ENCODE peak calls at places on chromosomes 7 and 10, in four cellular contexts. X is NCI-H1436 treated with DMSO at 0.1 percent for 48 hours; N is NCI-H774; A is stimulated activated CD8-positive, alpha-beta memory T cell treated with anti-CD3 and anti-CD28 coated beads, Interleukin-2, amount 100 ng/mL, for 48 hours. S is an unnamed sample.

GRCh38 chr10:93473161-93473560 is 9.0 kb downstream of the MYOF start:
- DNase-seq in N (no peak), X (no peak), A (no peak), S (no peak)

GRCh38 chr10:1274098-1274745 is 218.0 kb downstream of the WDR37 start:
- DNase-seq in X (no peak), A (no peak), N (no peak), S (no peak)

GRCh38 chr10:80794996-80795395 is 257.3 kb downstream of the SH2D4B start:
- DNase-seq in X (no peak), A (no peak), N (no peak), S (no peak)

GRCh38 chr10:13776861-13777301 is 190.1 kb downstream of the PRPF18 start:
- DNase-seq in X (no peak), A (no peak), N (no peak), S (no peak)

GRCh38 chr7:50348469-50349162 is 44.1 kb downstream of the IKZF1 start:
- DNase-seq in N (no peak), A (no peak), X (no peak), S (no peak)

GRCh38 chr7:151058766-151059361 is 525 bp upstream of the SLC4A2 start:
- DNase-seq in N (no peak), A (no peak), X (no peak), S (peak)

GRCh38 chr10:89515031-89515841 is 20.2 kb downstream of the SLC16A12 start:
- DNase-seq in N (no peak), X (no peak), A (no peak), S (no peak)

GRCh38 chr10:102153093-102153620 is 968 bp downstream of the NOLC1 start:
- DNase-seq in A (no peak), X (no peak), N (no peak), S (no peak)

GRCh38 chr10:106682175-106682574 is 482.3 kb downstream of the SORCS1 start:
- DNase-seq in X (no peak), A (no peak), N (no peak), S (no peak)

GRCh38 chr7:28490831-28491230 is 78.5 kb downstream of the CREB5 start:
- DNase-seq in N (no peak), A (no peak), X (no peak), S (no peak)

S was measured in NCI-H2171 treated with DMSO at 0.1 percent for 48 hours.